ENCODE peak calls at places on chromosomes 4 and X, in ten cellular contexts. O is esophagus squamous epithelium, C is AG04450, X is testis, T is upper lobe of left lung, H is heart left ventricle, B is tibial artery, F is cardiac muscle cell, Y is lung, U is vagina. A is an unnamed sample.
A peak's percentile ranks its signal among the peaks of the same experiment; 100 is the strongest.

GRCh38 chr4:184599492-184600135 is 49.6 kb downstream of the CASP3 start:
- DNase-seq in O (no peak), C (peak; percentile 38), X (no peak), T (no peak), H (no peak), B (no peak), F (peak; percentile 92), Y (no peak), U (no peak), A (no peak)

GRCh38 chr4:5824635-5825034 is 68.3 kb downstream of the CRMP1 start:
- DNase-seq in O (no peak), C (no peak), X (peak; percentile 27), T (no peak), H (no peak), B (no peak), F (peak; percentile 64), Y (no peak), U (no peak), A (no peak)

GRCh38 chr4:2441393-2442174 is 22.8 kb downstream of the CFAP99 start:
- DNase-seq in O (no peak), C (no peak), X (peak; percentile 81), T (peak; percentile 65), H (peak; percentile 62), B (no peak), F (peak; percentile 69), Y (peak; percentile 42), U (no peak), A (peak; percentile 70)

GRCh38 chr4:2535386-2536192 is 858 bp upstream of the FAM193A start:
- DNase-seq in O (no peak), C (no peak), X (peak; percentile 63), T (peak; percentile 55), H (peak; percentile 58), B (peak; percentile 42), F (peak; percentile 33), Y (peak; percentile 64), U (no peak), A (peak; percentile 16)

GRCh38 chr4:123785515-123785914 is 388.9 kb downstream of the SPRY1 start:
- DNase-seq in O (no peak), C (peak; percentile 78), X (peak; percentile 46), T (peak; percentile 21), H (peak; percentile 63), B (peak; percentile 83), F (peak; percentile 82), Y (peak; percentile 42), U (no peak), A (no peak)

GRCh38 chr4:139639654-139640053 is 26.0 kb upstream of the MGST2 start:
- DNase-seq in O (no peak), C (no peak), X (no peak), T (no peak), H (no peak), B (no peak), F (no peak), Y (no peak), U (no peak), A (no peak)

GRCh38 chrX:95318882-95319281 is 1365.8 kb upstream of the DIAPH2 start:
- DNase-seq in O (no peak), C (no peak), X (no peak), T (no peak), H (no peak), B (no peak), F (no peak), Y (no peak), U (no peak), A (no peak)

GRCh38 chr4:174650711-174651355 is 128.5 kb upstream of the HPGD start:
- DNase-seq in O (no peak), C (no peak), X (no peak), T (no peak), H (no peak), B (no peak), F (no peak), Y (no peak), U (no peak), A (no peak)

GRCh38 chrX:24149346-24150050 is at the start of gene ZFX:
- DNase-seq in O (peak; percentile 29), C (no peak), X (peak; percentile 30), T (peak; percentile 75), H (peak; percentile 84), B (peak; percentile 37), F (peak; percentile 78), Y (peak; percentile 79), U (no peak), A (peak; percentile 50)

GRCh38 chr4:142373610-142374009 is 472.5 kb downstream of the INPP4B start:
- DNase-seq in O (no peak), C (no peak), X (no peak), T (no peak), H (no peak), B (no peak), F (no peak), Y (no peak), U (no peak), A (no peak)

GRCh38 chr4:174604198-174604597 is 81.9 kb upstream of the HPGD start:
- DNase-seq in O (no peak), C (no peak), X (no peak), T (no peak), H (no peak), B (no peak), F (peak; percentile 60), Y (no peak), U (no peak), A (no peak)

GRCh38 chrX:28920554-28920953 is 333.3 kb downstream of the IL1RAPL1 start:
- DNase-seq in O (no peak), C (no peak), X (no peak), T (no peak), H (no peak), B (no peak), F (no peak), Y (no peak), U (no peak), A (no peak)

GRCh38 chrX:41145920-41146608 is 60.8 kb downstream of the USP9X start:
- DNase-seq in O (no peak), C (peak; percentile 43), X (no peak), T (no peak), H (no peak), B (no peak), F (peak; percentile 79), Y (no peak), U (no peak), A (no peak)

GRCh38 chrX:130118941-130119640 is 8.8 kb upstream of the ELF4 start:
- DNase-seq in O (no peak), C (peak; percentile 21), X (no peak), T (no peak), H (no peak), B (no peak), F (peak; percentile 50), Y (no peak), U (no peak), A (no peak)

DNA sequence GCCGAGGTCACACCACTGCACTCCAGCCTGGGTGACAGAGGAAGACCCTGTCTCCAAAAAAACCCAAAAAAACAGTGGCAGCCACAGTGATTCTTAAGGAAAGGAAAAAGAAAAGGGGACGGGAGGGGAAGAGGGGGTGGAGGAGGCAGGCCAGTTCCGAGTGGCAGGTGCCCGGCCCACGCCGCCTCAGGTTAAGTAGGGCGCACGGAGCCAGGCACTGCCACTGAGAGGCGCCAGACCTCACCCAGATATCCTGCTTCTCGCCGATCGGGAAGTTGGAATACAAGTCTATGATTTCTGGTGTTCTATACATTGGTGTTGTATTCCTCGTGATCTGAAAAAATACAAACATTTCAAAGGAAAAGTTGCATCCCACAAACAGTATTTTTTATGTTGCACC is 35.9 kb downstream of the GAK start:
- DNase-seq in O (no peak), C (no peak), X (no peak), T (no peak), H (no peak), B (no peak), F (no peak), Y (no peak), U (no peak), A (no peak)
- TF ChIP-seq CTCF in O (no peak), C (no peak), X (no peak), T (no peak), H (no peak), B (no peak), F (no peak), Y (no peak), U (no peak), A (no peak)

GRCh38 chrX:67893931-67894330 is 350.1 kb downstream of the AR start:
- DNase-seq in O (no peak), C (no peak), X (no peak), T (no peak), H (no peak), B (no peak), F (no peak), Y (no peak), U (no peak), A (no peak)
- H3K9me3 ChIP-seq in O (no peaks in the 10 kb centered on the region), C (no peaks in the 10 kb centered on the region), X (no peaks in the 10 kb centered on the region), T (no peaks in the 10 kb centered on the region), H (no peaks in the 10 kb centered on the region), B (peaks cover 19% of the 10 kb centered on the region), F (no peaks in the 10 kb centered on the region), Y (no peaks in the 10 kb centered on the region), U (peaks cover 5% of the 10 kb centered on the region), A (no peaks in the 10 kb centered on the region)

GRCh38 chr4:147408189-147408588 is 72.7 kb upstream of the EDNRA start:
- DNase-seq in O (no peak), C (no peak), X (peak; percentile 17), T (no peak), H (peak; percentile 36), B (no peak), F (peak; percentile 12), Y (no peak), U (no peak), A (no peak)
- H3K27me3 ChIP-seq in O (no peaks in the 10 kb centered on the region), C (no peaks in the 10 kb centered on the region), X (no peaks in the 10 kb centered on the region), T (no peaks in the 10 kb centered on the region), H (no peaks in the 10 kb centered on the region), B (no peaks in the 10 kb centered on the region), F (no peaks in the 10 kb centered on the region), Y (no peaks in the 10 kb centered on the region), U (no peaks in the 10 kb centered on the region), A (no peaks in the 10 kb centered on the region)

GRCh38 chr4:105989411-105990242 is 94.4 kb downstream of the NPNT start:
- DNase-seq in O (no peak), C (no peak), X (no peak), T (no peak), H (no peak), B (no peak), F (no peak), Y (no peak), U (no peak), A (no peak)

GRCh38 chr4:105994061-105994460 is 98.8 kb downstream of the NPNT start:
- DNase-seq in O (no peak), C (no peak), X (peak; percentile 16), T (no peak), H (no peak), B (no peak), F (no peak), Y (no peak), U (no peak), A (no peak)

GRCh38 chr4:105990933-105991332 is 95.7 kb downstream of the NPNT start:
- DNase-seq in O (no peak), C (no peak), X (no peak), T (peak; percentile 58), H (peak; percentile 95), B (peak; percentile 62), F (peak; percentile 41), Y (peak; percentile 71), U (no peak), A (no peak)

GRCh38 chr4:105992641-105993305 is 97.5 kb downstream of the NPNT start:
- DNase-seq in O (no peak), C (no peak), X (no peak), T (no peak), H (no peak), B (no peak), F (no peak), Y (no peak), U (no peak), A (no peak)

DNA sequence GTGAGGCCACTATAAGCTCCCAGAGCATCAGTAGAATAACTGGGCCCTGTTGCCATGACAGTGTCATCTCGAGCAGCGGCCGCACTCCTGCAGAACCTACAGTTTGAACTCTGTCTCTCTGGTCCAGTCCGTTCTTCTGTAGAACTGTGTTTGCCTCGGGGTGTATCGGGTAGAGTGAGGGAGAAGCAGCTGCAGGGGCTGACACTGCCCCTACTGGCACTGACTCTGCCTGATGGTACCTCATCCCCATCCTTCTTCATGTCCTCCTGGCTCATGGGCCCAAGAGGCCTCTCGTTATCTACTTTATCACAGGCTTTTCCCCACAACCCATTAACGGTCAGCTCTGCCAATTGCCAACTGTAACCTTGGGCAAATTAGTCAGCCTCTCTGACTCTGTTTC is 96.5 kb downstream of the NPNT start:
- DNase-seq in O (no peak), C (no peak), X (no peak), T (no peak), H (no peak), B (no peak), F (no peak), Y (no peak), U (no peak), A (no peak)
- TF ChIP-seq CTCF in O (no peak), C (no peak), X (no peak), T (no peak), H (no peak), B (no peak), F (no peak), Y (no peak), U (no peak), A (no peak)